ENCODE peak calls at places on chromosomes 1 and 21, in seven cellular contexts. One of them, this sample, is unnamed.

GRCh38 chr21:29114765-29115164 is 15.7 kb upstream of the MAP3K7CL start:
- DNase-seq in body of pancreas: no peak
- DNase-seq in fibroblast of lung: peak; percentile 92
- DNase-seq in NCI-H1930: no peak
- DNase-seq in EL: peak; percentile 95
- DNase-seq in cerebellar nuclear complex: no peak
- DNase-seq in stimulated activated CD4-positive, alpha-beta T cell treated with anti-CD3 and anti-CD28 coated beads, Interleukin-4, amount 100 ng/mL, for 4 hours: no peak
- DNase-seq in this sample: no peak

GRCh38 chr1:50108497-50109073 is at the start of gene ELAVL4:
- DNase-seq in body of pancreas: peak; percentile 13
- DNase-seq in fibroblast of lung: no peak
- DNase-seq in NCI-H1930: peak; percentile 8
- DNase-seq in EL: no peak
- DNase-seq in cerebellar nuclear complex: peak; percentile 33
- DNase-seq in stimulated activated CD4-positive, alpha-beta T cell treated with anti-CD3 and anti-CD28 coated beads, Interleukin-4, amount 100 ng/mL, for 4 hours: no peak
- DNase-seq in this sample: peak; percentile 68

GRCh38 chr1:110465038-110465813 is 14.3 kb downstream of the PROK1 start:
- DNase-seq in body of pancreas: peak; percentile 52
- DNase-seq in fibroblast of lung: no peak
- DNase-seq in NCI-H1930: no peak
- DNase-seq in EL: no peak
- DNase-seq in cerebellar nuclear complex: no peak
- DNase-seq in stimulated activated CD4-positive, alpha-beta T cell treated with anti-CD3 and anti-CD28 coated beads, Interleukin-4, amount 100 ng/mL, for 4 hours: no peak
- DNase-seq in this sample: no peak

GRCh38 chr1:99397029-99397428 is 132.7 kb downstream of the PLPPR4 start:
- DNase-seq in body of pancreas: no peak
- DNase-seq in fibroblast of lung: peak; percentile 73
- DNase-seq in NCI-H1930: no peak
- DNase-seq in EL: peak; percentile 1
- DNase-seq in cerebellar nuclear complex: no peak
- DNase-seq in stimulated activated CD4-positive, alpha-beta T cell treated with anti-CD3 and anti-CD28 coated beads, Interleukin-4, amount 100 ng/mL, for 4 hours: no peak
- DNase-seq in this sample: no peak

GRCh38 chr1:150820710-150821521 is 12.9 kb upstream of the CTSK start:
- DNase-seq in body of pancreas: no peak
- DNase-seq in fibroblast of lung: peak; percentile 24
- DNase-seq in NCI-H1930: no peak
- DNase-seq in EL: peak; percentile 21
- DNase-seq in cerebellar nuclear complex: no peak
- DNase-seq in stimulated activated CD4-positive, alpha-beta T cell treated with anti-CD3 and anti-CD28 coated beads, Interleukin-4, amount 100 ng/mL, for 4 hours: no peak
- DNase-seq in this sample: no peak

GRCh38 chr1:119988316-119989067 is 81.0 kb downstream of the NOTCH2 start:
- DNase-seq in body of pancreas: no peak
- DNase-seq in fibroblast of lung: peak; percentile 33
- DNase-seq in NCI-H1930: no peak
- DNase-seq in EL: peak; percentile 18
- DNase-seq in cerebellar nuclear complex: no peak
- DNase-seq in stimulated activated CD4-positive, alpha-beta T cell treated with anti-CD3 and anti-CD28 coated beads, Interleukin-4, amount 100 ng/mL, for 4 hours: no peak
- DNase-seq in this sample: no peak

GRCh38 chr1:46490603-46491499 is 1.2 kb downstream of the DMBX1 start:
- DNase-seq in body of pancreas: no peak
- DNase-seq in fibroblast of lung: peak; percentile 18
- DNase-seq in NCI-H1930: no peak
- DNase-seq in EL: peak; percentile 10
- DNase-seq in cerebellar nuclear complex: no peak
- DNase-seq in stimulated activated CD4-positive, alpha-beta T cell treated with anti-CD3 and anti-CD28 coated beads, Interleukin-4, amount 100 ng/mL, for 4 hours: no peak
- DNase-seq in this sample: peak; percentile 61

GRCh38 chr1:1437904-1438376 is 2.5 kb downstream of the VWA1 start:
- DNase-seq in body of pancreas: peak; percentile 91
- DNase-seq in fibroblast of lung: peak; percentile 20
- DNase-seq in NCI-H1930: no peak
- DNase-seq in EL: peak; percentile 29
- DNase-seq in cerebellar nuclear complex: no peak
- DNase-seq in stimulated activated CD4-positive, alpha-beta T cell treated with anti-CD3 and anti-CD28 coated beads, Interleukin-4, amount 100 ng/mL, for 4 hours: no peak
- DNase-seq in this sample: no peak

GRCh38 chr1:15994590-15995351 is 9.3 kb upstream of the SRARP start:
- DNase-seq in body of pancreas: peak; percentile 66
- DNase-seq in fibroblast of lung: peak; percentile 47
- DNase-seq in NCI-H1930: no peak
- DNase-seq in EL: peak; percentile 73
- DNase-seq in cerebellar nuclear complex: no peak
- DNase-seq in stimulated activated CD4-positive, alpha-beta T cell treated with anti-CD3 and anti-CD28 coated beads, Interleukin-4, amount 100 ng/mL, for 4 hours: peak; percentile 46
- DNase-seq in this sample: peak; percentile 43

GRCh38 chr1:51863384-51863783 is 15.1 kb downstream of the NRDC start:
- DNase-seq in body of pancreas: no peak
- DNase-seq in fibroblast of lung: no peak
- DNase-seq in NCI-H1930: no peak
- DNase-seq in EL: no peak
- DNase-seq in cerebellar nuclear complex: no peak
- DNase-seq in stimulated activated CD4-positive, alpha-beta T cell treated with anti-CD3 and anti-CD28 coated beads, Interleukin-4, amount 100 ng/mL, for 4 hours: no peak
- DNase-seq in this sample: no peak

GRCh38 chr1:66380452-66381212 is 153.3 kb upstream of the SGIP1 start:
- DNase-seq in body of pancreas: no peak
- DNase-seq in fibroblast of lung: no peak
- DNase-seq in NCI-H1930: no peak
- DNase-seq in EL: no peak
- DNase-seq in cerebellar nuclear complex: no peak
- DNase-seq in stimulated activated CD4-positive, alpha-beta T cell treated with anti-CD3 and anti-CD28 coated beads, Interleukin-4, amount 100 ng/mL, for 4 hours: no peak
- DNase-seq in this sample: peak; percentile 57

GRCh38 chr1:218488986-218489385 is 143.8 kb downstream of the TGFB2 start:
- DNase-seq in body of pancreas: no peak
- DNase-seq in fibroblast of lung: peak; percentile 97
- DNase-seq in NCI-H1930: no peak
- DNase-seq in EL: peak; percentile 80
- DNase-seq in cerebellar nuclear complex: no peak
- DNase-seq in stimulated activated CD4-positive, alpha-beta T cell treated with anti-CD3 and anti-CD28 coated beads, Interleukin-4, amount 100 ng/mL, for 4 hours: no peak
- DNase-seq in this sample: no peak

GRCh38 chr21:44702973-44703730 is 6.2 kb downstream of the KRTAP10-12 start:
- DNase-seq in body of pancreas: no peak
- DNase-seq in fibroblast of lung: no peak
- DNase-seq in NCI-H1930: no peak
- DNase-seq in EL: no peak
- DNase-seq in cerebellar nuclear complex: no peak
- DNase-seq in stimulated activated CD4-positive, alpha-beta T cell treated with anti-CD3 and anti-CD28 coated beads, Interleukin-4, amount 100 ng/mL, for 4 hours: no peak
- DNase-seq in this sample: no peak

GRCh38 chr1:167880570-167880969 is 33.4 kb downstream of the ADCY10 start:
- DNase-seq in body of pancreas: no peak
- DNase-seq in fibroblast of lung: peak; percentile 65
- DNase-seq in NCI-H1930: no peak
- DNase-seq in EL: no peak
- DNase-seq in cerebellar nuclear complex: no peak
- DNase-seq in stimulated activated CD4-positive, alpha-beta T cell treated with anti-CD3 and anti-CD28 coated beads, Interleukin-4, amount 100 ng/mL, for 4 hours: no peak
- DNase-seq in this sample: no peak

GRCh38 chr1:34899471-34899870 is 30.0 kb downstream of the DLGAP3 start:
- DNase-seq in body of pancreas: no peak
- DNase-seq in fibroblast of lung: no peak
- DNase-seq in NCI-H1930: no peak
- DNase-seq in EL: no peak
- DNase-seq in cerebellar nuclear complex: no peak
- DNase-seq in stimulated activated CD4-positive, alpha-beta T cell treated with anti-CD3 and anti-CD28 coated beads, Interleukin-4, amount 100 ng/mL, for 4 hours: no peak
- DNase-seq in this sample: no peak

GRCh38 chr1:107132195-107132594 is 8.6 kb upstream of the NTNG1 start:
- DNase-seq in body of pancreas: no peak
- DNase-seq in fibroblast of lung: no peak
- DNase-seq in NCI-H1930: no peak
- DNase-seq in EL: no peak
- DNase-seq in cerebellar nuclear complex: no peak
- DNase-seq in stimulated activated CD4-positive, alpha-beta T cell treated with anti-CD3 and anti-CD28 coated beads, Interleukin-4, amount 100 ng/mL, for 4 hours: no peak
- DNase-seq in this sample: no peak

GRCh38 chr1:204080163-204080903 is 7.4 kb downstream of the SOX13 start:
- DNase-seq in body of pancreas: peak; percentile 97
- DNase-seq in fibroblast of lung: peak; percentile 89
- DNase-seq in NCI-H1930: no peak
- DNase-seq in EL: peak; percentile 92
- DNase-seq in cerebellar nuclear complex: no peak
- DNase-seq in stimulated activated CD4-positive, alpha-beta T cell treated with anti-CD3 and anti-CD28 coated beads, Interleukin-4, amount 100 ng/mL, for 4 hours: no peak
- DNase-seq in this sample: no peak

GRCh38 chr1:193417420-193417819 is 231.0 kb upstream of the B3GALT2 start:
- DNase-seq in body of pancreas: no peak
- DNase-seq in fibroblast of lung: peak; percentile 37
- DNase-seq in NCI-H1930: no peak
- DNase-seq in EL: peak; percentile 63
- DNase-seq in cerebellar nuclear complex: no peak
- DNase-seq in stimulated activated CD4-positive, alpha-beta T cell treated with anti-CD3 and anti-CD28 coated beads, Interleukin-4, amount 100 ng/mL, for 4 hours: peak; percentile 7
- DNase-seq in this sample: no peak

GRCh38 chr21:43881918-43882317 is 16.9 kb downstream of the AGPAT3 start:
- DNase-seq in body of pancreas: no peak
- DNase-seq in fibroblast of lung: no peak
- DNase-seq in NCI-H1930: no peak
- DNase-seq in EL: no peak
- DNase-seq in cerebellar nuclear complex: no peak
- DNase-seq in stimulated activated CD4-positive, alpha-beta T cell treated with anti-CD3 and anti-CD28 coated beads, Interleukin-4, amount 100 ng/mL, for 4 hours: no peak
- DNase-seq in this sample: no peak

GRCh38 chr1:34511802-34512201 is 243.0 kb upstream of the GJB5 start:
- DNase-seq in body of pancreas: no peak
- DNase-seq in fibroblast of lung: no peak
- DNase-seq in NCI-H1930: no peak
- DNase-seq in EL: no peak
- DNase-seq in cerebellar nuclear complex: no peak
- DNase-seq in stimulated activated CD4-positive, alpha-beta T cell treated with anti-CD3 and anti-CD28 coated beads, Interleukin-4, amount 100 ng/mL, for 4 hours: no peak
- DNase-seq in this sample: no peak

This sample was measured in posterior cingulate gyrus.